ENCODE peak calls at places on chromosomes 2 and 18, in six cellular contexts. F, Y, Z, X, J and T are unnamed samples.
A peak's percentile ranks its signal among the peaks of the same experiment; 100 is the strongest.

GRCh38 chr2:29293830-29294438 is 178.7 kb downstream of the CLIP4 start:
- DNase-seq in J (no peak), X (no peak), Y (peak; percentile 43), Z (no peak), F (peak; percentile 74), T (peak; percentile 6)

GRCh38 chr2:14884651-14885050 is 252.1 kb downstream of the LRATD1 start:
- DNase-seq in X (no peak), J (no peak), Z (no peak), F (no peak), Y (no peak), T (no peak)

GRCh38 chr2:120314656-120315366 is 31.1 kb upstream of the INHBB start:
- DNase-seq in F (no peak), X (no peak), J (peak; percentile 61), Z (no peak), Y (no peak), T (no peak)

GRCh38 chr2:152541712-152542111 is 175.5 kb downstream of the PRPF40A start:
- DNase-seq in J (no peak), X (no peak), Y (no peak), Z (no peak), F (no peak), T (no peak)

GRCh38 chr2:1004398-1004797 is 53.7 kb downstream of the SNTG2 start:
- DNase-seq in Z (no peak), Y (no peak), J (no peak), X (no peak), F (no peak), T (no peak)

GRCh38 chr2:51053213-51053612 is 21.3 kb upstream of the NRXN1 start:
- DNase-seq in Y (no peak), Z (no peak), X (no peak), J (no peak), F (no peak), T (no peak)

GRCh38 chr2:62785810-62786593 is 80.5 kb downstream of the EHBP1 start:
- DNase-seq in J (no peak), F (no peak), X (no peak), Y (no peak), Z (no peak), T (peak; percentile 78)

GRCh38 chr2:81481994-81482368 is 1177.4 kb upstream of the LRRTM1 start:
- DNase-seq in F (no peak), X (no peak), Y (no peak), J (no peak), Z (no peak), T (no peak)

GRCh38 chr18:31721596-31721995 is 37.2 kb upstream of the B4GALT6 start:
- DNase-seq in Y (no peak), F (no peak), Z (no peak), J (no peak), X (no peak), T (no peak)

GRCh38 chr2:150526827-150527226 is 39.4 kb upstream of the RND3 start:
- DNase-seq in J (no peak), X (no peak), F (no peak), Z (no peak), Y (no peak), T (no peak)

GRCh38 chr2:17729880-17730279 is 23.7 kb downstream of the SMC6 start:
- DNase-seq in Z (no peak), X (no peak), F (no peak), J (no peak), Y (no peak), T (no peak)

GRCh38 chr2:185618630-185619029 is 120.0 kb upstream of the FSIP2 start:
- DNase-seq in X (no peak), Z (no peak), F (peak; percentile 23), J (no peak), Y (no peak), T (no peak)

GRCh38 chr2:219758907-219759680 is 131.7 kb downstream of the SLC4A3 start:
- DNase-seq in J (no peak), F (no peak), Y (no peak), Z (no peak), X (no peak), T (no peak)

GRCh38 chr2:37858197-37858711 is 66.8 kb upstream of the RMDN2 start:
- DNase-seq in Y (no peak), Z (peak; percentile 28), F (no peak), X (no peak), J (no peak), T (no peak)

GRCh38 chr18:10170375-10170774 is 256.6 kb downstream of the VAPA start:
- DNase-seq in J (no peak), F (no peak), X (no peak), Z (no peak), Y (no peak), T (no peak)

DNA sequence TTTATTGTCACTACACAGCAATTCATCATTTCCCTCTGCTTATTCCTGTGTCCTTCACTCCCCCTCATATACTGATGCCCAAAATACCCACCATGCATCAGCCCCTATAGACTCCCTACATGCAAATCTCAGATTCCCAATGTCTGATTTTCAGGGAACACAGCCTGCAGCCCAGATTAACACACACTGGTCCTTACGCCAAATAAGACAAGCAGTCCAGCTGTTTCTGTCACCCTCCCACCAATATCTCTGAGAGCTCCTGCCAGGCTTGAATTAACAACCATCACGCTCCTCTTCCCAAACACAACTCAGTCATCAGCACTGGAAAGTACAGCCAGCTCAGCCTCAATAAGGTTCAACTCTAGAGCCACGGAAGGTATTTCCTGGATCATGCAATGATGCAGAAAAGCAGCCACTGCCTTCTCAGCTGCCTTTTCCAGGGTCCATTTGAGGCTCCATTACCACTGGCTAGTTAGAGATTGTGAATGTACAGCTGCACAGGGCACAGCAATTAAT is 39.0 kb upstream of the SLC35F5 start:
- DNase-seq in X (no peak), F (peak; percentile 9), J (no peak), Y (no peak), Z (no peak), T (no peak)
- H3K4me3 ChIP-seq in X (no peak overlapping the region), F (no peak overlapping the region), J (no peak overlapping the region), Y (no peak overlapping the region), Z (no peak overlapping the region), T (no peak overlapping the region)

GRCh38 chr2:226649201-226649600 is 150.4 kb downstream of the IRS1 start:
- DNase-seq in J (no peak), Y (no peak), Z (no peak), X (no peak), F (no peak), T (no peak)
- H3K27ac ChIP-seq in J (no peak overlapping the region), Y (peak overlapping the region; percentile 67), Z (peak overlapping the region; percentile 77), X (no peak overlapping the region), F (no peak overlapping the region), T (no peak overlapping the region)

GRCh38 chr2:191151315-191151698 is 513 bp upstream of the STAT4 start:
- DNase-seq in Z (no peak), F (no peak), J (no peak), Y (no peak), X (no peak), T (no peak)
- H3K4me3 ChIP-seq in Z (no peak overlapping the region), F (peak overlapping the region; percentile 47), J (peak overlapping the region; percentile 56), Y (peak overlapping the region; percentile 57), X (peak overlapping the region; percentile 68), T (no peak overlapping the region)

DNA sequence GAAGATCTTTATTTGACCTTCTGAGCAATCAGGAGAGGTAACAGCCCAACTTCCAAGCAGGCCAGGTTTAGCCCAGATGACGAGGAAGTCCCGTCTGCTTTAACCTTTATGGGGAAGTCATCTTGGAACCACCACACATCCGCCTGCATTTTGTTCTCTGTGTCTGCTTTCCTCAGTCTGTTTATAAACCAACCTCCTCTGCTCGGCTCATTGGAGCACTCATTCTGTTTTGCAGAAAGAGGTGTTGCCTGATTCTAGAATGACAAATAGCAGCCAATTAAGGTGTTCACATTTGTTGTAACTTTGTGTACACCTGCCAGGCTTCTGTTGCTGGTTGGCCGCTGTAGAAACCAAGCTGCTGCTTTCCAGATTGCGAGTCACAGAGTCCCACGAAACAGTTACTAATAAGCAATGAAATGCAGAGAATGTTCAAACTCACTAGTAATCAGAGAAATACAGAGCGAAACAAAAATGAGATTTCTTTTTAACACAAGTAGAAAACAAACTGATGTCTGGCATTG is 64.2 kb downstream of the MBP start:
- DNase-seq in J (no peak), F (no peak), Z (no peak), X (no peak), Y (no peak), T (no peak)
- H3K27ac ChIP-seq in J (peak overlapping the region; percentile 97), F (no peak overlapping the region), Z (peak overlapping the region; percentile 68), X (peak overlapping the region; percentile 81), Y (peak overlapping the region; percentile 81), T (peak overlapping the region; percentile 96)

GRCh38 chr2:134454426-134454825 is 200.6 kb downstream of the MGAT5 start:
- DNase-seq in J (no peak), Y (no peak), X (no peak), Z (no peak), F (no peak), T (no peak)
- H3K4me3 ChIP-seq in J (no peak overlapping the region), Y (no peak overlapping the region), X (no peak overlapping the region), Z (no peak overlapping the region), F (no peak overlapping the region), T (no peak overlapping the region)

DNA sequence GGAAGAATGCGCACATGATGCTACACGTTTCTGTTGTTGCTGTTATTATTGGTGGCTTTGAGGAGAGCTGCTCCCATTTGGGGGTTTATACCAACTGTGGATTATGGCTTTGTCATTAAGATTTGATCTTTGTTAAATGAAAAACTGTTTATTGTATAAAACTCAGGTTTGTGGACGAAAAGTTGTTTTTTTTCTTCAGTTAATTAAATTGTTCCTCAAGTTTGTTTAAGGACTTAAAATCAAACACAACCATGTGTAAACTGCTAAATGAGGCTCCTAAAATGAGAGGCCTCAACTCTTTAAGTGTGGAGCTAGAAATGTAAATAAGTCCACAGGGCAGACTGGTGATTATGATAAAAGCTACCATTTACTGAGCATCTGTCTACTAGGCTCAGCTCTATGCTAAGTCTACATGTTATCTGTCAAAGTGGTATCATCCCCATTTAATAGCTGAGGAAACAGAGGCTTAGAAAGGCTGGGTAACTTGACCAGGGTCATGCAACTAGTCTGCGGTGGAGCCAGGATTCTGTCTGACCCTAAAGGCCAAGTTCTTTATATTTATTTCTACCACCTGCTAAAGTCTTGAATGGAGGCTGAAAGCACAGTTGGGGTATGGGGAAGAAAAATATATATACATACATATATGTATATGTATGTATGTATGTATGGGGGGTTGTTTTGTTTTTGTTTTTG is 4.1 kb downstream of the MYCN start:
- DNase-seq in X (no peak), J (no peak), Z (no peak), F (no peak), Y (no peak), T (no peak)
- H3K27ac ChIP-seq in X (no peak overlapping the region), J (no peak overlapping the region), Z (no peak overlapping the region), F (no peak overlapping the region), Y (no peak overlapping the region), T (no peak overlapping the region)

GRCh38 chr2:66575625-66576371 is 140.9 kb downstream of the MEIS1 start:
- DNase-seq in Z (no peak), F (peak; percentile 76), X (peak; percentile 53), Y (peak; percentile 54), J (peak; percentile 80), T (no peak)

GRCh38 chr2:66576381-66577330 is 141.7 kb downstream of the MEIS1 start:
- DNase-seq in X (no peak), Z (no peak), F (peak; percentile 65), J (peak; percentile 73), Y (peak; percentile 62), T (no peak)

GRCh38 chr2:66573412-66573811 is 138.5 kb downstream of the MEIS1 start:
- DNase-seq in Y (peak; percentile 38), Z (no peak), J (no peak), F (peak; percentile 60), X (no peak), T (no peak)

GRCh38 chr2:66573866-66574265 is 138.9 kb downstream of the MEIS1 start:
- DNase-seq in Z (no peak), X (no peak), F (peak; percentile 74), J (no peak), Y (peak; percentile 35), T (no peak)

GRCh38 chr2:66574701-66575624 is 140.0 kb downstream of the MEIS1 start:
- DNase-seq in Y (peak; percentile 78), Z (no peak), J (no peak), F (peak; percentile 94), X (no peak), T (no peak)
- H3K4me3 ChIP-seq in Y (peak overlapping the region; percentile 64), Z (peak overlapping the region; percentile 55), J (peak overlapping the region; percentile 35), F (peak overlapping the region; percentile 75), X (peak overlapping the region; percentile 56), T (no peak overlapping the region)